ENCODE peak calls at places on chromosomes 13 and 19, in seven cellular contexts. A, X, K, O, Q, R and M are unnamed samples.

GRCh38 chr13:112881656-112882554 is 87.1 kb upstream of the MCF2L start:
- DNase-seq in A (peak; percentile 79), X (no peak), K (no peak), O (no peak), Q (no peak), R (no peak), M (no peak)

GRCh38 chr13:86185636-86186035 is 386.4 kb upstream of the SLITRK6 start:
- DNase-seq in A (no peak), X (no peak), K (no peak), O (no peak), Q (no peak), R (no peak), M (no peak)

GRCh38 chr13:23350009-23350408 is 83.5 kb downstream of the SACS start:
- DNase-seq in A (no peak), X (peak; percentile 26), K (no peak), O (no peak), Q (no peak), R (no peak), M (no peak)

GRCh38 chr13:102978168-102978567 is 88.0 kb downstream of the SLC10A2 start:
- DNase-seq in A (no peak), X (no peak), K (no peak), O (no peak), Q (no peak), R (no peak), M (no peak)

GRCh38 chr13:22103628-22104027 is 432.8 kb downstream of the FGF9 start:
- DNase-seq in A (no peak), X (no peak), K (no peak), O (no peak), Q (no peak), R (no peak), M (no peak)

GRCh38 chr19:2474232-2475017 is 1.5 kb upstream of the GADD45B start:
- DNase-seq in A (peak; percentile 97), X (peak; percentile 62), K (peak; percentile 82), O (peak; percentile 77), Q (peak; percentile 91), R (peak; percentile 90), M (no peak)

GRCh38 chr13:112194167-112194530 is 127.2 kb downstream of the SOX1 start:
- DNase-seq in A (peak; percentile 69), X (no peak), K (no peak), O (no peak), Q (no peak), R (no peak), M (no peak)

GRCh38 chr19:21098291-21098690 is 16.3 kb downstream of the ZNF714 start:
- DNase-seq in A (no peak), X (no peak), K (no peak), O (no peak), Q (no peak), R (no peak), M (no peak)

GRCh38 chr13:40786568-40786996 is 2.8 kb upstream of the SLC25A15 start:
- DNase-seq in A (no peak), X (no peak), K (no peak), O (no peak), Q (no peak), R (no peak), M (no peak)

GRCh38 chr13:110304256-110304655 is 2.7 kb downstream of the COL4A1 start:
- DNase-seq in A (peak; percentile 72), X (no peak), K (no peak), O (no peak), Q (no peak), R (no peak), M (no peak)

GRCh38 chr19:7476241-7476640 is 12.6 kb downstream of the PEX11G start:
- DNase-seq in A (no peak), X (no peak), K (no peak), O (no peak), Q (no peak), R (no peak), M (no peak)